ENCODE peak calls at places on chromosomes 5 and 9, in four cellular contexts. I, S, U and B are unnamed samples.

GRCh38 chr9:137967280-137967943 is 89.8 kb downstream of the CACNA1B start:
- DNase-seq in S (no peak), I (no peak), U (no peak), B (no peak)

GRCh38 chr5:24365406-24365805 is 279.4 kb downstream of the CDH10 start:
- DNase-seq in I (no peak), S (no peak), U (no peak), B (no peak)

GRCh38 chr5:178777557-178777956 is 47.1 kb upstream of the ZNF354A start:
- DNase-seq in S (no peak), U (no peak), I (no peak), B (no peak)

GRCh38 chr9:137456061-137456863 is 2.9 kb downstream of the NSMF start:
- DNase-seq in U (no peak), I (no peak), S (no peak), B (no peak)

GRCh38 chr5:40441733-40442132 is 238.0 kb upstream of the PTGER4 start:
- DNase-seq in U (no peak), I (no peak), S (peak; percentile 37), B (no peak)

GRCh38 chr5:169169786-169170185 is 131.2 kb downstream of the SLIT3 start:
- DNase-seq in S (no peak), U (no peak), I (no peak), B (no peak)

GRCh38 chr9:37787059-37787458 is 2.2 kb upstream of the EXOSC3 start:
- DNase-seq in U (no peak), S (no peak), I (no peak), B (no peak)

GRCh38 chr9:94900222-94901018 is 173.9 kb downstream of the AOPEP start:
- DNase-seq in U (no peak), S (no peak), I (no peak), B (no peak)

GRCh38 chr5:175572922-175573321 is 84.9 kb upstream of the HRH2 start:
- DNase-seq in S (peak; percentile 9), I (no peak), U (no peak), B (no peak)

GRCh38 chr9:99024959-99025358 is 80.0 kb upstream of the TGFBR1 start:
- DNase-seq in U (no peak), S (no peak), I (no peak), B (no peak)

GRCh38 chr9:99025616-99026270 is 79.2 kb upstream of the TGFBR1 start:
- DNase-seq in U (no peak), S (no peak), I (no peak), B (no peak)

GRCh38 chr9:99021512-99021911 is 77.8 kb downstream of the COL15A1 start:
- DNase-seq in U (no peak), I (no peak), S (no peak), B (no peak)

GRCh38 chr9:99023229-99023628 is 79.5 kb downstream of the COL15A1 start:
- DNase-seq in I (no peak), U (no peak), S (no peak), B (no peak)

DNA sequence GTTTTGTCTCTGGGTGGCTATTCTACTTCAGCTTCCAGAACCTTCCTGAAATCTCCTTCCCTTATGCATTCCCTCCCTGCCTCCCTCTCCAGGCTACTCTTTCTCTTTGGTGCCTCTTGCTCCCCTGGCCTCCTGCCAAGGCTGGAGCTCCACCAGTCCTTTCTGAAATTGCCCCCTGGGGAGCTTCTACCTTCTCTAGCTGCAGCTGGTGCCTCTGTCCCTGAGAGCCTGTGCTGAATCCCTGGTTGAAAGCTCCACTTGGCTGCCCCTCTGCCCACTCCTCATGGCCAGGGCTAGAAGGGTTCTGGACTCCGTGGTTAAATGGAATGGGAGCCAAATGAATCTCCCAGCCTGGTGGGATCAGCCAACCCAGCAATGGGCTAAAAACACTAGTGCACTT is 80.1 kb downstream of the COL15A1 start:
- DNase-seq in I (no peak), S (no peak), U (no peak), B (no peak)
- TF ChIP-seq JUND in I (no peak), S (no peak), U (no peak), B (no peak)

GRCh38 chr9:109110326-109111014 is 9.3 kb downstream of the TMEM245 start:
- DNase-seq in S (no peak), U (no peak), I (peak; percentile 54), B (no peak)
- TF ChIP-seq JUND in S (no peak), U (no peak), I (peak; percentile 33), B (no peak)

DNA sequence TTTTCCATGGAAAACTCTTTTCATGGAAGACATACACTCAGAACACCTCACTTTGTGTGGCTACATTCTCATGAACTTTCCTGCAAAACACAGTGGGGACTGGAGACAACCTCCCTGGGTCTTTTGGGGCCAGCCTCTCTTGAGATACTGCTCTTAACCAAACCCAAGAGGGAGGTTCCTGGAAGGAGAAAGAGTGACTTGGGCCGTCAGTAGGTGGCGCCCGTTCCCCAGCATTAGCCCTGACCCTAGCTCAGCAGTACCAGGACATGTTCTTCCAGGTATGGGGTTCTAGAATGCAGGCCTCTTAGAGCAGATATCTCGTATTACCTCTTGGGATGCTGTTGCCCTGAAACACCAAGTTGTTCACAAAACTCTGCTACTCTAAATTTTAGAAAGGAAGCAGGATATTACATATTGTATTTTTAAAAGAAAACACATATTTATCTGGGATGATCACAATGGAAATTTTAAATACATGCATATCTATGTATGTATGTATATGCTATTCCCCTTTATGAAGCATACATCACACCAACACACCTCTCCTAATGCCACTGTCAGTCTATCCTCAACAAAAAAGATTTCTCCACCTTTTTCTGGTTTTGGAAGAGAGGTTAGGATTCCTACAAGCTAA is 15.8 kb upstream of the GLIS3 start:
- DNase-seq in S (peak; percentile 43), I (peak; percentile 71), U (peak; percentile 32), B (peak; percentile 72)
- TF ChIP-seq JUND in S (no peak), I (no peak), U (no peak), B (no peak)

GRCh38 chr9:126327016-126327749 is 554 bp downstream of the MVB12B start:
- DNase-seq in I (no peak), U (no peak), S (no peak), B (no peak)
- TF ChIP-seq JUND in I (no peak), U (no peak), S (no peak), B (no peak)

DNA sequence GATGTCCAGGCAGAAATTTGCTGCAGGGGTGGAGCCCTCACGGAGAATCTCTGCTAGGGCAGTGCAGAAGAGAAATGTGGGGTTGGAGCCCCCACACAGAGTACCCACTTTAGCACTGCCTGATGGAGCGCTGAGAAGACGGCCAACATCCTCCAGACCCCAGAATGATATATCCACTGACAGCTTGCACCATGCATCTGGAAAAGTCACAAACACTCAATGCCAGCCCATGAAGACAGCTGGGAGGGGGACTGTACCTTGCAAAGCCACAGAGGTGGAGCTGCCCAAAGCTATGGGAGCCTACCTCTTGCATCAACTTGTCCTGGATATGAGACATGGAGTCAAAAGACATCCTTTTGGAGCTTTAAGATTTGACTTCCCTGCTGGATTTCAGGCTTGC is 426.3 kb upstream of the FAM174A start:
- DNase-seq in S (no peak), I (no peak), U (no peak), B (no peak)
- TF ChIP-seq JUND in S (no peak), I (no peak), U (no peak), B (no peak)

DNA sequence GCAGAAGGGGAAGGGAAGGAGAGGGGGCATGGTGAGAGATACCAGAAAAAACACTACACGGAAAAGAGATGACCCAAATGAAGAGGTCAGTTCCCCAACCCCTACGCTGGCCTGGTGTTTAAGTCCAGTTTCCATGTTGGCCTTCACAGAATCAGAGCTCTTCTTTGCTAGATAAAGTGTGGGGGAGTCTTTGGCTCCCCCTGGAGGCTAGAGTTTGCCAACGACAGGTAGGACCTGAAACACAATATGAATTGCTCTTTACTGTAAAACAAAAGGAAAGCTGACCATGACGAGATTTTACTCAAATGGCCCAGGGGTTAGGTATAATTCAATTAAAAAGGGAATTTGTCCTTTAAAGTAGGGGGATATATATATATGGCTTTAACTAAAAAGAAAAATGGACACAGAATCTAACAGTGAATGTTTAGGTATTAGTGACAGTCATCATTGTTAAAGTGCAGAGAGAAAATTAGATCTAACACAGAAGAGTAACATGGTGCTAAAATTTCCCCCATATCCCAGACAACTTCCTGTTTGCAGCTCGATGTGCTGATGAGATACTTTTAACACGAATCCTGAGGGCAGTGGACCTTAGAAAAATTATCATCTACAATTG is 92.0 kb downstream of the SV2C start:
- DNase-seq in U (peak; percentile 32), I (peak; percentile 46), S (peak; percentile 48), B (peak; percentile 76)
- TF ChIP-seq JUND in U (no peak), I (no peak), S (no peak), B (no peak)

GRCh38 chr5:16906255-16906654 is 29.8 kb downstream of the MYO10 start:
- DNase-seq in U (no peak), S (no peak), I (no peak), B (no peak)
- TF ChIP-seq JUND in U (no peak), S (no peak), I (no peak), B (no peak)

GRCh38 chr5:113293613-113294340 is 141.0 kb downstream of the TSSK1B start:
- DNase-seq in S (no peak), U (no peak), I (no peak), B (no peak)
- TF ChIP-seq JUND in S (no peak), U (no peak), I (no peak), B (no peak)

DNA sequence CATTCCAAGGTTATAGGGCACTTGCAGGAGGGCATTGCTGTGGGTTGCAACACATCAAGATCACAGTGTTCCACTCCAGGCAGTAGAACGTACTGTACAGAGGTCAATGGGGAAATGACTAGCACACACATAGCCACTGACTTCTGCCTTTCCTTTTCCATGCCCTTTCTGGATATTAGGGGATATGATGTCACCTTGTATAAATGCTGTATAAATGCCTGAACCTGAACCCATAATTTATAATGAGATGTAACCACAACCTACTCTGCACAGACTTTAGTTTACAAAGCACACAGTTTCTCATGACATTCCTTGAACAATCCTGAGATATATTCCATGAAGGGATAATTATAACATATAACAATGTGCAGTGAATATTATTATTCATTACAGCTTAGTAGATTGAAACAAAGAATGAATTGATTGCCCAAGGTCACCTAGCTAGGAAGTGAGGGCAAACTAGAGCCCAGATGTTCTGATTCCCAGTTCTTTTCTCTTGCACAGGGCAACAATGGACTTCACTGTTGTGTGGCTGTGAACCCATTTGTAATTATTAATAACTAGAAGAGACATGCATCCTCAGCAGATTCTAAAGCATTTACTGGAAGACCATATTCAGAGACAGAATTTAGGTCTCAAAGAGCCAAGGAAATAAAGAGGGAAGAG is 5.6 kb upstream of the ABLIM3 start:
- DNase-seq in S (no peak), U (no peak), I (no peak), B (no peak)
- TF ChIP-seq JUND in S (no peak), U (no peak), I (no peak), B (no peak)